ENCODE peak calls at places on chromosome 22, in eight cellular contexts. N is body of pancreas, G is GM20000, C is mucosa of descending colon, W is IMR-90, T is tibial artery, D is endothelial cell, A is RWPE1. X is an unnamed sample.

GRCh38 chr22:30307026-30307574 is 17.8 kb upstream of the CASTOR1 start:
- DNase-seq in A (no peak), G (no peak), T (no peak), W (no peak), C (no peak), D (no peak), N (no peak), X (no peak)

GRCh38 chr22:45932066-45932465 is 44.9 kb downstream of the WNT7B start:
- DNase-seq in W (no peak), D (no peak), C (no peak), G (no peak), A (no peak), N (no peak), T (no peak), X (no peak)

GRCh38 chr22:24421428-24421931 is 5.9 kb upstream of the ADORA2A start:
- DNase-seq in W (no peak), A (no peak), T (no peak), C (no peak), G (peak; percentile 77), N (no peak), D (no peak), X (peak; percentile 14)

GRCh38 chr22:50641696-50642607 is 14.0 kb upstream of the ARSA start:
- DNase-seq in D (no peak), N (no peak), C (no peak), A (no peak), T (no peak), W (peak; percentile 32), G (no peak), X (no peak)

GRCh38 chr22:46966846-46967245 is 204.4 kb downstream of the TBC1D22A start:
- DNase-seq in G (no peak), N (no peak), D (no peak), T (no peak), A (no peak), W (no peak), C (no peak), X (no peak)

GRCh38 chr22:27217154-27217553 is 559.8 kb downstream of the MIAT start:
- DNase-seq in T (no peak), C (no peak), G (no peak), D (no peak), A (no peak), W (no peak), N (no peak), X (no peak)

GRCh38 chr22:17396531-17396930 is 27.3 kb downstream of the CECR2 start:
- DNase-seq in C (no peak), A (no peak), G (no peak), W (no peak), N (no peak), T (no peak), D (no peak), X (no peak)

GRCh38 chr22:25183959-25184619 is 15.6 kb upstream of the CRYBB3 start:
- DNase-seq in N (no peak), C (no peak), G (no peak), A (no peak), W (no peak), T (no peak), D (no peak), X (no peak)

GRCh38 chr22:19879996-19880785 is 25.5 kb upstream of the GNB1L start:
- DNase-seq in T (peak; percentile 54), D (no peak), G (no peak), A (no peak), C (no peak), N (peak; percentile 4), W (no peak), X (peak; percentile 10)

GRCh38 chr22:19824197-19825015 is 30.3 kb downstream of the GNB1L start:
- DNase-seq in C (no peak), G (no peak), N (peak; percentile 9), T (peak; percentile 19), D (peak; percentile 1), W (no peak), A (peak; percentile 17), X (peak; percentile 22)

GRCh38 chr22:39169797-39170466 is 17.5 kb upstream of the CBX7 start:
- DNase-seq in N (peak; percentile 4), C (no peak), T (peak; percentile 50), W (no peak), A (no peak), D (no peak), G (no peak), X (no peak)

GRCh38 chr22:29587938-29588699 is 7.2 kb upstream of the NIPSNAP1 start:
- DNase-seq in W (peak; percentile 92), D (no peak), C (no peak), T (no peak), G (no peak), A (peak; percentile 52), N (no peak), X (no peak)

GRCh38 chr22:19713228-19713627 is 1.1 kb upstream of the SEPTIN5 start:
- DNase-seq in D (no peak), A (no peak), N (no peak), W (no peak), G (no peak), T (no peak), C (no peak), X (no peak)

GRCh38 chr22:24554316-24555159 is at the start of gene GUCD1:
- DNase-seq in D (no peak), N (no peak), T (peak; percentile 73), W (peak; percentile 41), G (peak; percentile 51), C (peak; percentile 66), A (peak; percentile 21), X (no peak)

GRCh38 chr22:44887941-44888366 is 121.9 kb downstream of the PHF21B start:
- DNase-seq in N (no peak), D (no peak), T (peak; percentile 45), C (no peak), A (no peak), G (no peak), W (no peak), X (no peak)

GRCh38 chr22:48369789-48370507 is 1457.7 kb downstream of the BRD1 start:
- DNase-seq in G (no peak), C (peak; percentile 36), N (no peak), D (no peak), W (no peak), A (no peak), T (peak; percentile 37), X (no peak)

DNA sequence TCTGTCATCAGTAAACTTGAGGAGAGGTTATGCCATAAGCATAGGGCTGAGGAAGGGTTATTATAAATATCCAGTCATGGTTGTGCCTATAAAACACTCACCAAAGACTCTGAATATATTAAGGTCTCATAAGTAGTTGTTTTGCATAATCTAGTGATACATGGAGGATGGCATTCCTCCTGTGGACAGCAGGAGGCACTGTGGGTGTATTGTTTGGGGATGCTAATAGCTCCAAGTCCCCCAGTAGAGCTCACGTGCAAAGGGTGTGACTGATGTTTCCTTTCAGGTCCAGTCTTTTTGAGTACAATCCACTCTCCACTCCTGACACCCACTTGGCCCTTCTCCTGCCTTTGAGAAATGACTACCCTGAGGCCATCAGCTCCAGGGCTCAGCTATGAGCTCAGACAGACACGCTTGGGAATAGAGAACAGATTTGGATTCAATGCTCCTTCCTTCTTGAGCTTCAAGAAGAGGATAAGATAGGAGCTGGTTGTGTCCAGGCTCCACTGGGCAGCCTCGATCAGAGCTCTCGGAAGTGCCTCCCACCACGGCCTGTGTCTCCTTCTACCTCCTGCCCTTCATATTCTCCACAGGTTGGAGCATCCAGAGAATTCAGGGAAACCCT is 85.2 kb upstream of the IGLL5 start:
- DNase-seq in N (no peak), W (no peak), C (no peak), T (peak; percentile 13), D (no peak), G (peak; percentile 44), A (no peak), X (no peak)
- TF ChIP-seq CTCF in N (no peak), W (peak; percentile 13), C (no peak), T (no peak), D (no peak), G (peak; percentile 11), A (no peak), X (peak; percentile 44)

DNA sequence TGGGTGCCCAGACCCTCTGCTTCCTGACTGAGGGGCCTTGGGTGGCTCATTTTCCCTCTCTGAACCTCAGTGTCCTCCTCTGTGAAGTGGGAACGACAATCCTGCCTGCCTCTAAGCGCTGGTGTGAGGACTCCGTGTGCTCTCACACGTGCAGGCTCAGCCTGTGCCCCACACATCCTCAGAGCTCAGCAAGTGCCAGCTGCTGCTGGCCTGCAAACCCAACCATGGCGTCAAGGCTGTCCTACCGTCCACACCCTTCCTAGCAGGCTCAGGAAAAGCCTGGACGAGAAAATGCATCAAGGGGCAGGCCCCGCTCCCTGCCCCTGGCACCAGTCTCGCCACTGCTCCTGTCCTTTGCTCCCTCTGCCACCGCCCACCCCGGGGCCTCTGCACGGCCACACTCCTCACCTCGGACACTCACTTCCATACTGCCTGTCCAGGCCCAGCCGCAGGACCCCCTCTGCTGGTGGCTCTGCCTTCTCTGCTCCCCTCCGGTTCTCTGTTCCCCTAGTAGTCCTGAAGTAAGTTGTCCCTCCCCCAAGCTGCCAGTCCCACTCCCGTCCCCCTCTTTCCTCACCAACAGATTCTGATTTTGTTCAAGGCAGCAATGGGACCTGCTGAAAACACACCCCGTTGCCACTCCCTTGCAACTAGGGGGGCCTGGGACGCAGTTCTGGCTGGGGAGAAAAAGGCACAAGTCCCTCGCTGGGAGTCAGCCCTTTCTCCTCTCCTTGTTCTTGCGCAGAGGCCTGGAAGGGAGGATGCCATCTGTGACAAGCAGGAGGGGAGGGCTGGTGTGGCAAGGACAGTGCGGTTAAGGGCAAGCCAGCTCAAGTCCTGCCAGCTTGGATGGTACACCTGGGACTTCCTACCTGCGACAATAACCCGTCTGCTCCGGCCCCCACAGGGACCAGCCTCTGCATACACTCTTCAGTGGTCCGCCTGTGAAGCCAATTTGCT is 62.2 kb downstream of the ARFGAP3 start:
- DNase-seq in W (no peak), A (no peak), C (no peak), G (no peak), D (no peak), N (peak; percentile 10), T (peak; percentile 69), X (peak; percentile 46)
- TF ChIP-seq CTCF in W (no peak), A (no peak), C (no peak), G (no peak), D (no peak), N (no peak), T (no peak), X (no peak)

GRCh38 chr22:32123657-32124056 is 35.4 kb downstream of the C22orf42 start:
- DNase-seq in D (no peak), W (no peak), T (no peak), N (no peak), G (no peak), C (no peak), A (no peak), X (no peak)
- TF ChIP-seq CTCF in D (peak; percentile 19), W (no peak), T (no peak), N (no peak), G (no peak), C (no peak), A (no peak), X (no peak)

GRCh38 chr22:40818747-40819662 is at the start of gene SLC25A17:
- DNase-seq in N (peak; percentile 92), G (peak; percentile 94), A (peak; percentile 95), T (peak; percentile 93), C (peak; percentile 93), W (peak; percentile 69), D (peak; percentile 81), X (peak; percentile 89)
- TF ChIP-seq CTCF in N (peak; percentile 32), G (peak; percentile 15), A (peak; percentile 50), T (peak; percentile 36), C (peak; percentile 9), W (peak; percentile 38), D (no peak), X (peak; percentile 8)